ENCODE peak calls at places on chromosomes 3 and 15, in six cellular contexts. G is left lung, U is SJSA1, T is kidney, L is suprapubic skin, J is PC-3. E is an unnamed sample.

GRCh38 chr15:90921887-90922286 is 10.5 kb downstream of the HDDC3 start:
- DNase-seq in G (no peak), U (no peak), J (no peak), L (no peak), T (no peak), E (no peak)

GRCh38 chr3:97823081-97823480 is 1.3 kb downstream of the CRYBG3 start:
- DNase-seq in G (no peak), J (peak), U (no peak), T (no peak), L (no peak), E (no peak)

GRCh38 chr3:83523470-83524073 is 1435.2 kb upstream of the CADM2 start:
- DNase-seq in U (no peak), G (no peak), T (no peak), L (no peak), J (peak), E (no peak)

GRCh38 chr3:167350245-167350862 is 29.7 kb downstream of the ZBBX start:
- DNase-seq in G (no peak), L (no peak), T (no peak), J (peak), U (no peak), E (no peak)

GRCh38 chr3:20905210-20905805 is 719.3 kb upstream of the SGO1 start:
- DNase-seq in L (no peak), T (no peak), G (no peak), J (no peak), U (no peak), E (no peak)

GRCh38 chr15:98791046-98791701 is 142.8 kb downstream of the IGF1R start:
- DNase-seq in T (no peak), G (no peak), L (no peak), J (no peak), U (no peak), E (no peak)

GRCh38 chr3:148433665-148434064 is 264.0 kb upstream of the AGTR1 start:
- DNase-seq in U (no peak), L (no peak), J (no peak), T (no peak), G (no peak), E (no peak)

GRCh38 chr15:38895326-38896282 is 331.0 kb upstream of the RASGRP1 start:
- DNase-seq in U (no peak), T (no peak), J (peak), G (no peak), L (no peak), E (no peak)

GRCh38 chr3:88019024-88019423 is 39.8 kb downstream of the CGGBP1 start:
- DNase-seq in T (no peak), G (no peak), L (no peak), J (peak), U (no peak), E (no peak)

GRCh38 chr3:134754768-134755559 is 40.1 kb upstream of the EPHB1 start:
- DNase-seq in U (no peak), G (no peak), T (no peak), J (peak), L (no peak), E (no peak)

GRCh38 chr3:99635348-99635747 is 3.0 kb upstream of the COL8A1 start:
- DNase-seq in T (no peak), U (no peak), J (no peak), L (no peak), G (no peak), E (no peak)

GRCh38 chr3:46162975-46163550 is 45.0 kb downstream of the CCR1 start:
- DNase-seq in J (peak), L (no peak), U (peak), T (no peak), G (no peak), E (no peak)

GRCh38 chr3:170999737-171000242 is 26.7 kb downstream of the SLC2A2 start:
- DNase-seq in U (no peak), G (no peak), L (no peak), T (no peak), J (peak), E (no peak)

GRCh38 chr15:40755821-40756220 is 767 bp upstream of the RMDN3 start:
- DNase-seq in L (no peak), U (no peak), T (no peak), G (no peak), J (no peak), E (no peak)

GRCh38 chr3:66380200-66380932 is 120.5 kb downstream of the LRIG1 start:
- DNase-seq in U (no peak), J (no peak), L (no peak), T (no peak), G (no peak), E (no peak)

GRCh38 chr15:88465633-88466219 is 1.5 kb downstream of the MRPL46 start:
- DNase-seq in U (no peak), G (no peak), L (no peak), T (no peak), J (peak), E (no peak)
- H3K27ac ChIP-seq in U (no peak), G (no peak), L (no peak), T (no peak), J (peak), E (peak)

DNA sequence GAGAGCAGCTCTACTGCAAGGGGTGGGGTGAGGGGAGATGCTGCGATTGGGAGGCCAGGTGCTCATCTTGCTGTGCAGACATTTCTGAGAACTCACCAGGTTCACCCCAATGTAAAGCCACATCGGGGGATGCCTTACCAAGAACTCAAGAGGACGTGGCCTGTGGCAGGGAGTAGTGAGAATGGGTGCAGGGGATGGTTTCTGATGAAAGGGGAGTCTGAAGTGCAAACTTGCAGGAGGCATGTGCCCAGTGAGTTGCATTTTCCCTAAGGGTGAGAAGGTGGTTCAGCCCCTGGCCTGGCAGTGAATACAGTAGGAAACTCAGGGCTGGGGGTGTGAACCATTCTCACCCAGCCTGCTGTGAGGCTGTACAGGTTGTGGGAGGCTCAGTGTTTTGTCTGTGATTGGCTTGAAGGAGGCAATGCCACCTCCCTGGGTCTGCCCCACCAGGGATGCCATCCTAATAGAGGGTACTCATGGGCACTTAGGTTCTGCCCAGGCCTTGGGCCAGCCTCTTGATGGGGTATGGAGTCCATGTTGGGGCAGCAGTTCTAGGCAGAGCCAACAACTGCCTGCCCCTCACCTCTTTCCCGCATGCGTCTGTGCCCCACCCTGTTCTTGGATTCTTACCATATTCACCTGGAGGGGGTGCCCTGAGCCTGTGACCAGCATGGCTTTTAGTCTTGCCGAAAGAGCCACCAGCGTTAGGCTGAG is 4.4 kb downstream of the HEMK1 start:
- DNase-seq in G (no peak), T (no peak), J (no peak), L (no peak), U (no peak), E (no peak)
- H3K27ac ChIP-seq in G (no peak), T (no peak), J (no peak), L (no peak), U (no peak), E (no peak)

GRCh38 chr3:4581905-4582611 is 88.9 kb downstream of the ITPR1 start:
- DNase-seq in U (no peak), J (no peak), L (no peak), G (no peak), T (no peak), E (no peak)
- H3K27ac ChIP-seq in U (peak), J (no peak), L (no peak), G (no peak), T (peak), E (no peak)

DNA sequence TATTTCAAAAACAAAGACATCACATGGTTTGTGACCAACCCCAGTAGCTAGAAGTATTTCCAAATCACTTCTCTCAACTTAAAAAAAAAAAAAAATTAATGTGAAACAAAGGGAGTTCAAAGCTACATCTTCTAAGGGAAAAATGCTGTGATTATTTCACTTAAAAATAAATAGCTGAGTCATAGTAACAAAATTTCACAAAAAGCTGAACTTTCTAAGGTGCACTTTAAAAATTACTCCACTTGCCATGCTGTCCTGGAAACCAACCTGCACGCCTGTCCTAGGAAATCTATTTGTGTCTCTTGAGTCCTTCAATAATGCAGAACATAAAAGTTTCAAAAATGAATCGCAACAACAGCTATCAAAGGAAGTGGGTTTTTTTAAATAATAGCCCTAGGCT is 1.8 kb downstream of the ACAP2 start:
- DNase-seq in T (no peak), L (no peak), G (no peak), U (no peak), J (no peak), E (no peak)
- H3K27ac ChIP-seq in T (no peak), L (peak), G (peak), U (peak), J (peak), E (peak)

DNA sequence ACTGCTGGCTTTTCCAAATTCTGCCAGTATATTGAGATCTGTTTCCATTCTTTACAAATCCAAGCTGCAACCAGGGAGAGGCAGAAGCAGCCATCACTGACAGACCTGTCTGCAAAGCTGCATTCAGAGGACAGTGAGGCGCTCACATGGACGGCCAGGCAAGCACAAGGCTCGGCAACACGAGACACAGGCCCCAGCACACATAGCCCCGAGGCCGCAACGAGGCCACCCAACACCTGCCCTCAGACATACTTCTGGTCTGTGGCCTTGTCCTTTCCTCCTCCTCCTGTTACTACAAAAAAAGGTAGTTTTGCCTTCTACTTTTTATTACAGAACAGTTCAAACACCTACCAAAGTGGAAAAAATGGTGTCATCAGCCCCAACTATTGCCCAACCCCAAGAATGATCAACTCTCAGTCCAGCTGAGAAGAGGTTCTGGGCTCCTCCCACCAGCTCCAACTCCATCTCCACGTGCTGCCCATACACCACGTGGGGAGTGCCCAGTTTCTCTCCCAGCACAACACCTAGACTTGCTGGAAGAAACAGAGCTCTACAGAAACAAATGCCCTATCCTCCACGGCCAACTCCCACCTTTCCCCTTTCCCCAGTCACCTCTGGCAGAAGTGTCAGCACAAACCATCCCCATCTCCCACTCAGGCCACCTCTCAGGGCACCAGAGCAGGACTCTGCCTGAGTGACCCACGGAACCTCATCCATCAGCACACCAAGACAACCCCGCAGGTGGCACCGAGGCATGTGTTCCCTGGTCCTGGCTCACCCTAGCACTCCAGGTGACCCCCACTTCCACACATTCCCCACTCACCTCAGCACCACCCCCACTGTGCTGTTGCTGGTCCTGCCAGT is 7.4 kb downstream of the ZXDC start:
- DNase-seq in T (peak), J (no peak), U (no peak), L (peak), G (peak), E (peak)
- H3K27ac ChIP-seq in T (no peak), J (no peak), U (no peak), L (no peak), G (no peak), E (peak)

GRCh38 chr15:55768670-55769185 is 25.8 kb upstream of the PRTG start:
- DNase-seq in J (peak), L (no peak), G (no peak), T (no peak), U (no peak), E (no peak)

GRCh38 chr15:55770808-55771207 is 27.9 kb upstream of the PRTG start:
- DNase-seq in G (no peak), L (no peak), J (no peak), T (no peak), U (no peak), E (no peak)

GRCh38 chr15:55770261-55770660 is 27.3 kb upstream of the PRTG start:
- DNase-seq in J (no peak), T (no peak), G (no peak), L (no peak), U (no peak), E (no peak)

GRCh38 chr15:55764398-55764797 is 21.4 kb upstream of the PRTG start:
- DNase-seq in J (no peak), U (no peak), G (no peak), L (no peak), T (no peak), E (no peak)

DNA sequence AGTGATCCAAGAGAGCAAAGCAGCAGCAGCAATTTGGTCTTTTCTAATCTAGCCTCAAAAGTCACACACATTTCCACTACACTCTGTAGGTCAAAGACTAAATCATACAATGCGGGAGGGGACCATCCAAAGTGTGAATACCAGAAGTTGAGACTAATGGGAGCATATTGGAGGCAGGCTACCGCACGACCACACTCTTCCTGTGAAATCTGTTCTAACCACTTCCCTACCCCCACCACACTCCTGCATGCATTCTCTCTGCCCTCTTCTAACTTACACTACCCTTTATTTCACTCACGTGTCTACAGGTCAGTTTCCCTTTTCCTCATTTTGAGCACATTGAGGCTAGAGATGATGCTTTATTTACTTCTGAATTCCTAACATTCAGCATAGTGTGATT is 23.7 kb upstream of the PRTG start:
- DNase-seq in U (no peak), T (no peak), J (no peak), G (no peak), L (no peak), E (no peak)
- H3K27ac ChIP-seq in U (no peak), T (no peak), J (no peak), G (no peak), L (no peak), E (no peak)

DNA sequence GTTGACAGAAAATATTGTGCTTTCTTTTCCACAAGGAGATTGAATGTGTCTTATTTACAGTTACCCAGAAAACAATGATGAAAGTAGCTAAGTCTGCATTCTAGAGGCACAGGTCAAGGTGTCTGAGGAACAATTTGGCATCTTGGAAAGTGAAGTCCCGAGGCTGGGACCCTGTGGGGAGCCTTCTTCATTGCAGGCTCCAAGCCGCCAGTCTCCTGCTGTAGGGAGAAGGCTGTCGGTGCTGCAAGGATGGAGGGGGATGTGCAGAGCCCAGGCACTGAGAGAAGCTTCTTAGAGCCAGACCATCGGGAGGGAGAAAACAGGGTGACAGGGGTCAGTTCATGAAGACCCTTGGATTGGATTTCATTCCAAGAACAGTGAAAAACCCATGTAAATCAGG is 25.1 kb upstream of the NSMCE3 start:
- DNase-seq in T (no peak), G (no peak), L (no peak), J (no peak), U (no peak), E (no peak)
- H3K27ac ChIP-seq in T (no peak), G (no peak), L (no peak), J (no peak), U (no peak), E (no peak)

GRCh38 chr3:193655827-193656433 is 62.9 kb downstream of the OPA1 start:
- DNase-seq in J (no peak), T (no peak), U (no peak), G (no peak), L (no peak), E (no peak)
- H3K27ac ChIP-seq in J (no peak), T (no peak), U (no peak), G (no peak), L (no peak), E (no peak)

DNA sequence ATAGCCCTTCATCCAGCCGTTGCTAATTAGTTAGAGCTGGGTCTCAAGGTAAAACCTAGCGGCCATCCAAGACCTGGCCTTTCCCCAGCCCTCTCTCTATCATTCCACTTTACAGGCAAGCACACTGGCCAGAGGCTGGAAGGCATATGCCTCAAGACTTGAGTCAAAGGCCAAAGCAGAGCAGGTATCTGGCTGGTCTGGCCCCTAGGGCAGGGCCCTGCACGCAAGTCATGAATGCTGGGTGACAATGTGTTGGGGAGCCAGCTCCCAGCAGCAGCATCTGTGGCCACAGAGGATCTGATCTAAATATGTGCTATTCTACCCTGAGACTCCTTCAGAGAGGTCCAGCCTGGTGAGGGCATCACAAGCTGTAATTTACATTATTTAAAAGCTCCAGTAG is 113.6 kb downstream of the LRTM1 start:
- DNase-seq in J (no peak), G (no peak), L (no peak), T (no peak), U (no peak), E (no peak)
- H3K27ac ChIP-seq in J (no peak), G (no peak), L (no peak), T (no peak), U (no peak), E (no peak)

GRCh38 chr3:11508346-11509174 is 135.2 kb downstream of the VGLL4 start:
- DNase-seq in T (no peak), G (no peak), L (no peak), U (no peak), J (no peak), E (no peak)

GRCh38 chr3:11510001-11510760 is 133.5 kb downstream of the VGLL4 start:
- DNase-seq in U (no peak), T (no peak), J (no peak), L (no peak), G (no peak), E (peak)

GRCh38 chr3:11509175-11510000 is 134.3 kb downstream of the VGLL4 start:
- DNase-seq in L (peak), G (peak), U (peak), T (peak), J (peak), E (peak)

GRCh38 chr3:11507719-11508118 is 136.0 kb downstream of the VGLL4 start:
- DNase-seq in T (no peak), G (no peak), J (no peak), U (peak), L (no peak), E (no peak)
- H3K27ac ChIP-seq in T (no peak), G (peak), J (no peak), U (peak), L (peak), E (peak)

E was measured in gastrocnemius medialis.